ENCODE peak calls at places on chromosomes 7 and 10, in five cellular contexts. L, V, P, G and J are unnamed samples.

GRCh38 chr7:14748461-14748860 is 154.1 kb downstream of the DGKB start:
- DNase-seq in P (no peak), V (no peak), L (peak; percentile 59), G (no peak), J (no peak)

GRCh38 chr10:127935115-127935561 is 28.2 kb downstream of the PTPRE start:
- DNase-seq in P (no peak), L (no peak), V (no peak), G (no peak), J (no peak)

GRCh38 chr10:103041391-103041790 is 123.3 kb downstream of the CNNM2 start:
- DNase-seq in V (no peak), P (no peak), G (no peak), L (no peak), J (no peak)

GRCh38 chr7:2203551-2204300 is 29.0 kb downstream of the MAD1L1 start:
- DNase-seq in V (no peak), G (no peak), P (no peak), L (no peak), J (peak; percentile 58)

GRCh38 chr7:137703291-137704010 is 143.3 kb downstream of the DGKI start:
- DNase-seq in G (no peak), V (no peak), P (no peak), L (no peak), J (no peak)

GRCh38 chr10:27744478-27745379 is 890 bp downstream of the MKX start:
- DNase-seq in L (peak; percentile 34), G (peak; percentile 44), P (peak; percentile 6), V (no peak), J (peak; percentile 21)

GRCh38 chr10:97278491-97278989 is 13.9 kb downstream of the ARHGAP19 start:
- DNase-seq in G (no peak), V (no peak), P (no peak), L (peak; percentile 80), J (peak; percentile 61)

GRCh38 chr7:130831817-130832481 is 97.9 kb upstream of the KLF14 start:
- DNase-seq in V (no peak), G (no peak), P (no peak), L (peak; percentile 59), J (peak; percentile 74)

GRCh38 chr7:106050743-106051110 is 61.4 kb downstream of the SYPL1 start:
- DNase-seq in P (no peak), V (no peak), L (no peak), G (no peak), J (no peak)

GRCh38 chr10:92714152-92714836 is 24.5 kb downstream of the HHEX start:
- DNase-seq in L (no peak), P (no peak), V (no peak), G (no peak), J (no peak)

GRCh38 chr7:112381311-112382091 is 68.8 kb upstream of the IFRD1 start:
- DNase-seq in V (no peak), L (no peak), P (no peak), G (no peak), J (no peak)

GRCh38 chr10:20927495-20927894 is 30.4 kb upstream of the NEBL start:
- DNase-seq in V (no peak), G (no peak), L (no peak), P (no peak), J (no peak)

GRCh38 chr10:12513775-12514663 is 164.7 kb downstream of the CAMK1D start:
- DNase-seq in V (no peak), P (no peak), G (no peak), L (peak; percentile 88), J (peak; percentile 62)

GRCh38 chr7:147937428-147937827 is 653.1 kb upstream of the C7orf33 start:
- DNase-seq in G (no peak), L (peak; percentile 30), V (no peak), P (no peak), J (no peak)

GRCh38 chr10:131831561-131831960 is 69.2 kb upstream of the PPP2R2D start:
- DNase-seq in V (no peak), P (no peak), G (no peak), L (no peak), J (no peak)

GRCh38 chr10:122526892-122527291 is 33.7 kb upstream of the DMBT1 start:
- DNase-seq in V (no peak), G (no peak), P (no peak), L (no peak), J (no peak)

GRCh38 chr10:32207544-32207943 is 139.4 kb downstream of the EPC1 start:
- DNase-seq in V (no peak), P (peak; percentile 47), L (peak; percentile 75), G (peak; percentile 54), J (peak; percentile 42)

GRCh38 chr10:79463578-79464496 is 18.4 kb upstream of the ZCCHC24 start:
- DNase-seq in G (peak; percentile 12), L (no peak), P (no peak), V (no peak), J (no peak)

GRCh38 chr10:129601737-129602136 is 134.7 kb downstream of the MGMT start:
- DNase-seq in V (no peak), L (no peak), P (no peak), G (no peak), J (no peak)

GRCh38 chr7:92831716-92832622 is 4.4 kb downstream of the CDK6 start:
- DNase-seq in G (no peak), P (no peak), V (no peak), L (no peak), J (peak; percentile 22)

GRCh38 chr10:49791100-49791499 is 29.0 kb upstream of the OGDHL start:
- DNase-seq in G (no peak), L (no peak), V (no peak), P (no peak), J (no peak)

GRCh38 chr7:45196374-45196773 is 38.8 kb downstream of the RAMP3 start:
- DNase-seq in G (no peak), V (no peak), L (no peak), P (no peak), J (no peak)

GRCh38 chr7:81960026-81960425 is 190.2 kb upstream of the HGF start:
- DNase-seq in V (no peak), P (no peak), G (no peak), L (no peak), J (no peak)

GRCh38 chr7:157493776-157494175 is 157.0 kb downstream of the DNAJB6 start:
- DNase-seq in P (no peak), V (no peak), G (no peak), L (no peak), J (no peak)

GRCh38 chr7:28575241-28575643 is 162.9 kb downstream of the CREB5 start:
- DNase-seq in L (no peak), P (no peak), V (no peak), G (no peak), J (no peak)

GRCh38 chr10:80382989-80383388 is 25.4 kb upstream of the PRXL2A start:
- DNase-seq in L (peak; percentile 62), P (peak; percentile 21), G (peak; percentile 50), V (no peak), J (peak; percentile 68)

DNA sequence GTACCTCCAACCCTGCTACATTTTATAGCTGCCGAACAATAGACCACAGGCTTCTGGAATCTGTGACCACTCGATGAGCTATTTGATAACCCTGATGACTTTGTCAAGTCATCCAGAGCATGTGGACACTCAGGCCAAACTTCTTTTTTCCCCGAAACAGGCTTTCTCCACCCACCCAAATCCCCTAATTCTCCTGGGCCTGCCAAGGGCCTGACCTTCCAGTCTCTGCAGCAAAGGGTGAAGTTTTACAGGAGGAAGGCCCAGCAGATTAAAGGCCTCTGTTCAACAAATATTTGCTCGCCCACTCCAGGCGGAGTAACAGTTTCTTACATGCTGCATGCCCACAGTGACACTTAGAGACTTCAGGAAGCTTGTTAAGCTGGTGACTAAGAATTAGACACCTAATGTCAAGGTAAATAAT is 2.0 kb downstream of the JCAD start:
- DNase-seq in L (no peak), V (no peak), P (no peak), G (no peak), J (no peak)
- H3K4me1 ChIP-seq in L (peaks cover 56% of the 10 kb centered on the region), V (peaks cover 46% of the 10 kb centered on the region), P (no peaks in the 10 kb centered on the region), G (no peaks in the 10 kb centered on the region), J (no peaks in the 10 kb centered on the region)

GRCh38 chr10:63700209-63700934 is 179.2 kb downstream of the REEP3 start:
- DNase-seq in L (peak; percentile 86), G (no peak), V (no peak), P (no peak), J (no peak)
- H3K4me1 ChIP-seq in L (peaks cover 60% of the 10 kb centered on the region), G (peaks cover 5% of the 10 kb centered on the region), V (peaks cover 53% of the 10 kb centered on the region), P (peaks cover 13% of the 10 kb centered on the region), J (peaks cover 61% of the 10 kb centered on the region)

GRCh38 chr7:3234051-3234450 is 67.0 kb upstream of the SDK1 start:
- DNase-seq in G (no peak), V (no peak), L (no peak), P (no peak), J (no peak)
- H3K4me1 ChIP-seq in G (no peaks in the 10 kb centered on the region), V (no peaks in the 10 kb centered on the region), L (no peaks in the 10 kb centered on the region), P (no peaks in the 10 kb centered on the region), J (no peaks in the 10 kb centered on the region)

DNA sequence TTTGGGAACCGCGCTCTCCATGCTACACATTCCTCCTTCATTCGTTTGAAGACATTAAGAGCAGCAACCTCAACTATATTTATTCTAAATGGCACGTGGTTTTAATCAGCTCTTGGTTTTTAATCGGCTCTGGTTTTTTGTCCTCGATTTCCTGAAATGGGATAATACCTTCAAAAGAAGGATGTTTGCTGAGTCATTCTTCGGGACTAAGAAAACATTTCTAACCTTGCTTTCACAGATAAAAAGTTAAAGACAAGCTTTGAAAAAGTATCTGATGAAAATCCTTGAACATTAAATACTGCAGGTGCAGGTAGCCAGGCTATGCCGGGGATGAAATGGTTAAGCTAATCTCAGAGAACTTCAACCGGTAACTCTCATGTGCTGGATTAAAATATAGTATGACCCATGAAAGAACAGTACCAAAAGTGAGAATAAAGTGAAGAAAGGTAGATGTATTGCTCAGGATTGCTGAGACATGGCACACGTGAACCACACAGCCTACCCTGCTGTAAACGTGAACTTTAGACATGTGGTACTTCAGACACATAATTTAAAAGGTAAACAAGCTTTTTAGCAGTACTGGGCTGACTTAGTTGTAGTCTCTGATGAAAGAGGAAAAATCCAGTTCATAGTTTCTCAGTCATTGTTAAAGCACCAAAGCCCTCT is 89.0 kb downstream of the PTPRN2 start:
- DNase-seq in L (no peak), P (no peak), V (no peak), G (no peak), J (no peak)
- H3K4me1 ChIP-seq in L (no peaks in the 10 kb centered on the region), P (no peaks in the 10 kb centered on the region), V (peaks cover 7% of the 10 kb centered on the region), G (peaks cover 4% of the 10 kb centered on the region), J (no peaks in the 10 kb centered on the region)

GRCh38 chr10:119495061-119495505 is 47.4 kb downstream of the RGS10 start:
- DNase-seq in L (no peak), V (no peak), P (no peak), G (no peak), J (no peak)
- H3K4me1 ChIP-seq in L (peaks cover 10% of the 10 kb centered on the region), V (peaks cover 15% of the 10 kb centered on the region), P (peaks cover 4% of the 10 kb centered on the region), G (no peaks in the 10 kb centered on the region), J (no peaks in the 10 kb centered on the region)

DNA sequence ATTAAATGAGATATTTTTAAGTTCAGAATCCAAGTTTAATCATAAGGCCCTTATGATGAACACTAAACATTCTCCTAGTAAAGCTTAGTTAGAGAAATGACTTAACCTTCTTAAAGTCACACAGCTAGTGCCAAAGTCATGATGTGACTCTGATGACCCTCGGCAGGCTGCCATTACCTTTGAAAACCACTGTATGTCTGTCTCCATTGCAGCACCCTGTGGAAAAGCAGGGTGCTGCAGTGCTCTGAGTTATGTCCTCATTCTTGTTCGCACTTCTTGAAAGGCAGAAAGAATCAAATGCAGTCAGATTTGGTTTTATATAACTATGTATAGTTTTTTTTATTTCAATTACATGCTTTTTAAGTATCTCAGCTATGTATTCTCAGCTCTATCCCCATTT is 105.0 kb downstream of the PHTF2 start:
- DNase-seq in P (no peak), L (peak; percentile 23), V (no peak), G (peak; percentile 32), J (peak; percentile 15)
- H3K4me1 ChIP-seq in P (no peaks in the 10 kb centered on the region), L (peaks cover 5% of the 10 kb centered on the region), V (no peaks in the 10 kb centered on the region), G (no peaks in the 10 kb centered on the region), J (no peaks in the 10 kb centered on the region)